ENCODE peak calls at places on chromosomes 11 and 22, in six cellular contexts. G is K562, J is HepG2, D is A549, N is transverse colon, H is tibial nerve. Z is an unnamed sample. For H3K4me1, the result is how much of the 10 kb centered on the place peaks cover.

GRCh38 chr11:64441127-64441526 is 82.2 kb downstream of the RPS6KA4 start:
- DNase-seq in D (no peak), G (no peak), J (no peak), N (no peak), H (no peak), Z (no peak)

GRCh38 chr22:35914665-35915476 is 113.8 kb downstream of the RBFOX2 start:
- DNase-seq in D (peak), J (peak), N (peak), G (peak), H (peak), Z (peak)

GRCh38 chr11:45146072-45147016 is at the start of gene PRDM11:
- DNase-seq in G (peak), J (no peak), H (no peak), N (peak), D (peak), Z (peak)

GRCh38 chr22:48146426-48146825 is 1384.0 kb downstream of the TBC1D22A start:
- DNase-seq in N (no peak), H (no peak), D (no peak), J (no peak), G (no peak), Z (no peak)

GRCh38 chr22:27888310-27888709 is 30.7 kb downstream of the PITPNB start:
- DNase-seq in D (no peak), H (no peak), N (no peak), J (no peak), G (no peak), Z (no peak)

GRCh38 chr11:134151083-134151747 is 72.6 kb downstream of the NCAPD3 start:
- DNase-seq in J (no peak), N (no peak), H (no peak), D (no peak), G (no peak), Z (no peak)

GRCh38 chr11:45048870-45049825 is 97.3 kb upstream of the PRDM11 start:
- DNase-seq in G (no peak), H (peak), N (no peak), J (no peak), D (no peak), Z (no peak)

GRCh38 chr11:78594814-78595213 is 20.1 kb upstream of the NARS2 start:
- DNase-seq in J (no peak), H (no peak), N (no peak), G (no peak), D (no peak), Z (no peak)

GRCh38 chr22:39603345-39603744 is 32.8 kb downstream of the CACNA1I start:
- DNase-seq in G (no peak), N (no peak), D (no peak), H (no peak), J (no peak), Z (no peak)

GRCh38 chr11:43327987-43328386 is 16.2 kb downstream of the API5 start:
- DNase-seq in N (no peak), G (peak), H (no peak), J (peak), D (no peak), Z (no peak)

GRCh38 chr11:26204110-26204509 is 127.8 kb upstream of the ANO3 start:
- DNase-seq in H (no peak), D (no peak), G (no peak), N (no peak), J (no peak), Z (no peak)

GRCh38 chr11:99019676-99020075 is 1.1 kb upstream of the CNTN5 start:
- DNase-seq in D (no peak), N (no peak), H (no peak), G (no peak), J (no peak), Z (no peak)

GRCh38 chr11:8092587-8093424 is 11.8 kb downstream of the TUB start:
- DNase-seq in G (peak), J (peak), N (peak), H (peak), D (peak), Z (no peak)

GRCh38 chr11:34199525-34199924 is 94.1 kb downstream of the NAT10 start:
- DNase-seq in G (no peak), N (no peak), J (no peak), D (no peak), H (no peak), Z (no peak)

GRCh38 chr11:15179167-15179566 is 64.4 kb downstream of the INSC start:
- DNase-seq in D (no peak), G (no peak), N (no peak), H (no peak), J (no peak), Z (no peak)

GRCh38 chr11:22079133-22079847 is 113.6 kb upstream of the ANO5 start:
- DNase-seq in H (no peak), G (no peak), D (no peak), N (no peak), J (no peak), Z (no peak)

GRCh38 chr11:132535830-132536229 is 996.5 kb downstream of the OPCML start:
- DNase-seq in N (no peak), G (no peak), H (no peak), J (no peak), D (no peak), Z (no peak)

GRCh38 chr11:69354545-69354897 is 60.6 kb downstream of the MYEOV start:
- DNase-seq in D (no peak), G (no peak), H (no peak), J (no peak), N (no peak), Z (no peak)

GRCh38 chr22:20205964-20206708 is 55.3 kb upstream of the CCDC188 start:
- DNase-seq in N (peak), H (peak), D (peak), G (peak), J (peak), Z (peak)

GRCh38 chr11:57413681-57414080 is 13.2 kb downstream of the SLC43A3 start:
- DNase-seq in N (no peak), D (no peak), H (no peak), J (no peak), G (no peak), Z (no peak)

GRCh38 chr22:47354668-47355387 is 592.4 kb downstream of the TBC1D22A start:
- DNase-seq in D (no peak), N (no peak), J (no peak), H (no peak), G (no peak), Z (no peak)

GRCh38 chr11:130911306-130911705 is 5.0 kb downstream of the SNX19 start:
- DNase-seq in G (no peak), J (no peak), N (no peak), D (no peak), H (no peak), Z (no peak)

GRCh38 chr11:68835328-68835727 is 6.4 kb downstream of the CPT1A start:
- DNase-seq in N (no peak), J (no peak), G (no peak), H (no peak), D (no peak), Z (no peak)

GRCh38 chr11:42824067-42824466 is 487.7 kb upstream of the API5 start:
- DNase-seq in D (no peak), G (no peak), N (no peak), H (no peak), J (no peak), Z (no peak)

GRCh38 chr11:79249341-79249993 is 191.4 kb downstream of the TENM4 start:
- DNase-seq in D (no peak), H (no peak), N (no peak), G (no peak), J (no peak), Z (no peak)

GRCh38 chr11:16337421-16338213 is 18.7 kb downstream of the SOX6 start:
- DNase-seq in J (no peak), N (no peak), H (no peak), G (peak), D (no peak), Z (no peak)

GRCh38 chr22:46002757-46003270 is 25.9 kb upstream of the WNT7B start:
- DNase-seq in G (peak), D (peak), N (no peak), J (no peak), H (no peak), Z (no peak)

GRCh38 chr22:46000081-46001027 is 23.4 kb upstream of the WNT7B start:
- DNase-seq in H (no peak), G (no peak), D (no peak), J (no peak), N (no peak), Z (no peak)

GRCh38 chr22:46003271-46004091 is 26.5 kb upstream of the WNT7B start:
- DNase-seq in J (no peak), H (no peak), D (no peak), N (no peak), G (no peak), Z (no peak)

GRCh38 chr22:46001046-46001425 is 24.1 kb upstream of the WNT7B start:
- DNase-seq in H (no peak), D (no peak), G (no peak), N (no peak), J (no peak), Z (no peak)

GRCh38 chr22:46001426-46002106 is 24.6 kb upstream of the WNT7B start:
- DNase-seq in G (no peak), H (no peak), D (no peak), J (no peak), N (no peak), Z (peak)
- TF ChIP-seq EP300 in G (no peak), H (no peak), D (no peak), J (no peak), N (no peak), Z (no peak)

GRCh38 chr11:76069061-76069460 is 137.2 kb downstream of the WNT11 start:
- DNase-seq in J (no peak), H (no peak), G (no peak), D (no peak), N (no peak), Z (no peak)
- H3K4me1 ChIP-seq in J (under half), H (under half), G (under half), D (under half), N (under half), Z (under half)

GRCh38 chr11:67391304-67392181 is at the start of gene RAD9A:
- DNase-seq in G (peak), H (peak), J (peak), D (peak), N (peak), Z (peak)
- TF ChIP-seq EP300 in G (peak), H (peak), J (no peak), D (no peak), N (peak), Z (peak)

GRCh38 chr11:92596596-92597317 is 372.1 kb downstream of the FAT3 start:
- DNase-seq in N (no peak), D (no peak), H (no peak), G (no peak), J (no peak), Z (no peak)

GRCh38 chr11:92605667-92606066 is 363.8 kb upstream of the MTNR1B start:
- DNase-seq in D (no peak), H (no peak), G (no peak), N (no peak), J (no peak), Z (no peak)

GRCh38 chr11:92601048-92601447 is 368.4 kb upstream of the MTNR1B start:
- DNase-seq in G (no peak), J (no peak), D (no peak), H (no peak), N (no peak), Z (no peak)
- H3K4me1 ChIP-seq in G (under half), J (under half), D (under half), H (under half), N (under half), Z (under half)

GRCh38 chr11:19156892-19157291 is 39.9 kb downstream of the ZDHHC13 start:
- DNase-seq in D (no peak), N (no peak), G (no peak), H (no peak), J (no peak), Z (no peak)
- TF ChIP-seq EP300 in D (no peak), N (no peak), G (no peak), H (no peak), J (no peak), Z (no peak)

GRCh38 chr22:31730344-31730711 is 19.6 kb downstream of the PRR14L start:
- DNase-seq in G (peak), D (no peak), H (no peak), N (no peak), J (no peak), Z (no peak)

GRCh38 chr22:31732089-31732829 is 17.7 kb downstream of the PRR14L start:
- DNase-seq in N (no peak), D (no peak), H (no peak), G (no peak), J (no peak), Z (no peak)

GRCh38 chr22:31723699-31724098 is 26.2 kb downstream of the PRR14L start:
- DNase-seq in N (no peak), D (no peak), H (no peak), J (no peak), G (no peak), Z (no peak)

GRCh38 chr22:31728857-31729256 is 21.1 kb downstream of the PRR14L start:
- DNase-seq in G (no peak), H (no peak), J (no peak), D (no peak), N (no peak), Z (no peak)

DNA sequence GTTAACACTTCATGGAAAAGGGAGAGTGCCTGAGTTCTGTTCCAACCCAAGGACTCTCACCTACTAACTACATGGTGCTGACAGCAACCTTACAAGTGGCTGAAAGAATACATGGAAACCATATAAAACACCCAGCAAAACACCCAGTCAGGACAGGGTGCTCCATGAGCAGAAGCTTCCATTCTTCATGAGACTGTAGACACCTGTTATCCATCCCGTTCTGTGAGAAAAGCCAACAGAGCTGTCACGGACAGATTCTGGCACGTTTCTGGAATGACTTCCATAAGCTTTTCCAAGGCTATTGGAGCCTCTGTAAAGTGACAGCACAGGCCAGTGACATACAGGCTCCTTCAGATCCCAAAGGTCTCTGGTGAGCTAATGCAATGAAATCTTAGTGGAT is 23.2 kb downstream of the PRR14L start:
- DNase-seq in G (no peak), N (no peak), J (no peak), H (no peak), D (no peak), Z (no peak)
- H3K4me1 ChIP-seq in G (under half), N (under half), J (under half), H (under half), D (under half), Z (under half)

GRCh38 chr22:26734339-26735018 is 77.1 kb downstream of the MIAT start:
- DNase-seq in H (no peak), G (no peak), N (no peak), J (no peak), D (no peak), Z (no peak)

GRCh38 chr22:26737262-26737661 is 79.9 kb downstream of the MIAT start:
- DNase-seq in H (no peak), J (no peak), G (no peak), D (no peak), N (no peak), Z (no peak)

GRCh38 chr22:26735019-26735409 is 77.6 kb downstream of the MIAT start:
- DNase-seq in J (no peak), D (no peak), H (no peak), N (no peak), G (no peak), Z (no peak)

GRCh38 chr22:26732284-26732683 is 74.9 kb downstream of the MIAT start:
- DNase-seq in H (no peak), G (no peak), J (no peak), N (no peak), D (no peak), Z (no peak)
- TF ChIP-seq EP300 in H (no peak), G (no peak), J (no peak), N (no peak), D (no peak), Z (no peak)

GRCh38 chr22:45302047-45302446 is 7.7 kb upstream of the FAM118A start:
- DNase-seq in J (peak), H (no peak), N (no peak), D (peak), G (no peak), Z (no peak)
- H3K4me1 ChIP-seq in J (under half), H (under half), N (under half), D (under half), G (under half), Z (under half)

Z was measured in ovary.